ENCODE peak calls at places on chromosomes 5 and 9, in seven cellular contexts. E is GM04504; G is SHP77; L is uterus; Y is Ammon's horn; X is fibroblast of pulmonary artery; M is activated CD4-positive, alpha-beta memory T cell treated with anti-CD3 and anti-CD28 coated beads, Interleukin-2, amount 10 ng/mL, durations not matched to agents 7 days and 5 days. T is an unnamed sample.
A peak's percentile ranks its signal among the peaks of the same experiment; 100 is the strongest.

GRCh38 chr9:18362901-18363685 is 110.9 kb upstream of the ADAMTSL1 start:
- DNase-seq in E (no peak), G (no peak), L (no peak), Y (peak; percentile 50), X (peak; percentile 33), M (no peak), T (no peak)

GRCh38 chr9:129548571-129549135 is 72.2 kb downstream of the C9orf50 start:
- DNase-seq in E (no peak), G (no peak), L (no peak), Y (no peak), X (no peak), M (no peak), T (no peak)

GRCh38 chr9:133717113-133718031 is 20.8 kb downstream of the SARDH start:
- DNase-seq in E (no peak), G (no peak), L (no peak), Y (no peak), X (no peak), M (no peak), T (no peak)

GRCh38 chr5:72366324-72366976 is 46.3 kb downstream of the PTCD2 start:
- DNase-seq in E (peak; percentile 48), G (peak; percentile 68), L (peak; percentile 69), Y (peak; percentile 85), X (peak; percentile 92), M (peak; percentile 37), T (peak; percentile 38)

GRCh38 chr9:97807681-97808080 is 45.3 kb upstream of the FOXE1 start:
- DNase-seq in E (no peak), G (no peak), L (no peak), Y (no peak), X (no peak), M (no peak), T (no peak)

GRCh38 chr9:101465330-101465915 is 29.8 kb upstream of the ALDOB start:
- DNase-seq in E (peak; percentile 67), G (peak; percentile 41), L (no peak), Y (peak; percentile 77), X (peak; percentile 67), M (no peak), T (peak; percentile 4)

GRCh38 chr5:81422671-81423070 is 28.7 kb upstream of the ACOT12 start:
- DNase-seq in E (peak; percentile 43), G (no peak), L (no peak), Y (no peak), X (peak; percentile 57), M (no peak), T (no peak)

GRCh38 chr5:107808671-107809137 is 138.0 kb upstream of the EFNA5 start:
- DNase-seq in E (no peak), G (no peak), L (no peak), Y (no peak), X (no peak), M (no peak), T (peak; percentile 52)

GRCh38 chr5:131644822-131645221 is 9.8 kb upstream of the RAPGEF6 start:
- DNase-seq in E (no peak), G (no peak), L (no peak), Y (no peak), X (no peak), M (no peak), T (no peak)

GRCh38 chr5:39270172-39270848 is 50.9 kb upstream of the FYB1 start:
- DNase-seq in E (no peak), G (no peak), L (no peak), Y (peak; percentile 27), X (no peak), M (no peak), T (no peak)

GRCh38 chr9:93708987-93709302 is 132.6 kb downstream of the PHF2 start:
- DNase-seq in E (no peak), G (no peak), L (no peak), Y (no peak), X (no peak), M (no peak), T (no peak)

GRCh38 chr9:128895556-128895955 is 13.6 kb downstream of the LRRC8A start:
- DNase-seq in E (no peak), G (no peak), L (no peak), Y (no peak), X (no peak), M (no peak), T (no peak)

GRCh38 chr9:92877531-92878430 is at the start of gene ZNF484:
- DNase-seq in E (peak; percentile 94), G (peak; percentile 99), L (peak; percentile 97), Y (peak; percentile 98), X (peak; percentile 99), M (peak; percentile 96), T (peak; percentile 97)

GRCh38 chr9:36006541-36006940 is 30.2 kb upstream of the RECK start:
- DNase-seq in E (no peak), G (no peak), L (no peak), Y (no peak), X (no peak), M (no peak), T (no peak)

GRCh38 chr5:96226941-96227552 is 206.0 kb downstream of the PCSK1 start:
- DNase-seq in E (peak; percentile 93), G (no peak), L (peak; percentile 23), Y (peak; percentile 51), X (peak; percentile 93), M (no peak), T (no peak)

GRCh38 chr5:6595405-6595804 is 37.4 kb downstream of the NSUN2 start:
- DNase-seq in E (no peak), G (no peak), L (no peak), Y (no peak), X (no peak), M (no peak), T (no peak)

GRCh38 chr9:94921072-94921471 is 194.6 kb downstream of the AOPEP start:
- DNase-seq in E (no peak), G (no peak), L (peak; percentile 71), Y (no peak), X (peak; percentile 66), M (no peak), T (no peak)

GRCh38 chr9:106035810-106036209 is 341.5 kb downstream of the TMEM38B start:
- DNase-seq in E (no peak), G (no peak), L (no peak), Y (no peak), X (no peak), M (no peak), T (no peak)

GRCh38 chr9:136047076-136047774 is 47.9 kb downstream of the NACC2 start:
- DNase-seq in E (no peak), G (no peak), L (no peak), Y (no peak), X (no peak), M (no peak), T (no peak)

GRCh38 chr5:149224282-149224681 is 47.4 kb upstream of the AFAP1L1 start:
- DNase-seq in E (no peak), G (no peak), L (no peak), Y (peak; percentile 42), X (no peak), M (no peak), T (no peak)

GRCh38 chr5:15938961-15939360 is 240.6 kb downstream of the MARCHF11 start:
- DNase-seq in E (peak; percentile 68), G (no peak), L (no peak), Y (no peak), X (peak; percentile 85), M (no peak), T (no peak)

GRCh38 chr5:81292130-81292529 is 9.3 kb upstream of the ZCCHC9 start:
- DNase-seq in E (no peak), G (no peak), L (no peak), Y (no peak), X (no peak), M (no peak), T (no peak)

GRCh38 chr5:132291026-132291425 is 3.2 kb upstream of the SLC22A4 start:
- DNase-seq in E (no peak), G (no peak), L (no peak), Y (no peak), X (no peak), M (no peak), T (no peak)

GRCh38 chr5:16889203-16889971 is 46.7 kb downstream of the MYO10 start:
- DNase-seq in E (no peak), G (no peak), L (no peak), Y (no peak), X (peak; percentile 80), M (no peak), T (no peak)

GRCh38 chr5:139167952-139168720 is 30.0 kb downstream of the SIL1 start:
- DNase-seq in E (no peak), G (no peak), L (no peak), Y (no peak), X (no peak), M (no peak), T (no peak)

GRCh38 chr5:152412129-152412528 is 7.0 kb upstream of the NMUR2 start:
- DNase-seq in E (no peak), G (no peak), L (no peak), Y (no peak), X (no peak), M (no peak), T (no peak)

GRCh38 chr5:74892921-74893320 is 26.7 kb upstream of the FAM169A start:
- DNase-seq in E (no peak), G (no peak), L (no peak), Y (no peak), X (no peak), M (no peak), T (no peak)

GRCh38 chr9:92308893-92309292 is 15.4 kb upstream of the IARS1 start:
- DNase-seq in E (no peak), G (peak; percentile 19), L (no peak), Y (no peak), X (peak; percentile 64), M (no peak), T (no peak)

GRCh38 chr5:91361055-91361701 is 21.9 kb downstream of the ARRDC3 start:
- DNase-seq in E (no peak), G (no peak), L (no peak), Y (no peak), X (no peak), M (no peak), T (no peak)

GRCh38 chr5:66666778-66667177 is 70.6 kb downstream of the MAST4 start:
- DNase-seq in E (no peak), G (peak; percentile 79), L (no peak), Y (no peak), X (no peak), M (no peak), T (peak; percentile 35)

GRCh38 chr9:82780017-82780416 is 282.9 kb downstream of the RASEF start:
- DNase-seq in E (no peak), G (no peak), L (no peak), Y (no peak), X (no peak), M (no peak), T (no peak)

GRCh38 chr5:97544279-97545077 is 361.4 kb upstream of the RIOK2 start:
- DNase-seq in E (no peak), G (no peak), L (no peak), Y (no peak), X (no peak), M (no peak), T (no peak)

GRCh38 chr9:105444130-105444529 is 3.7 kb upstream of the FSD1L start:
- DNase-seq in E (no peak), G (no peak), L (no peak), Y (no peak), X (no peak), M (no peak), T (no peak)

GRCh38 chr5:116395708-116396203 is 178.9 kb downstream of the SEMA6A start:
- DNase-seq in E (no peak), G (no peak), L (no peak), Y (no peak), X (peak; percentile 3), M (no peak), T (no peak)

GRCh38 chr5:123120197-123120596 is 31.2 kb downstream of the PRDM6 start:
- DNase-seq in E (no peak), G (no peak), L (no peak), Y (no peak), X (no peak), M (no peak), T (no peak)

GRCh38 chr9:33782395-33783152 is 12.8 kb upstream of the PRSS3 start:
- DNase-seq in E (no peak), G (no peak), L (no peak), Y (no peak), X (peak; percentile 66), M (no peak), T (no peak)

GRCh38 chr5:80192507-80193241 is 63.2 kb downstream of the SERINC5 start:
- DNase-seq in E (no peak), G (no peak), L (peak; percentile 50), Y (peak; percentile 37), X (no peak), M (no peak), T (no peak)